ENCODE peak calls at places on chromosomes 16 and 17, in four cellular contexts. One of them, this sample, is unnamed. For H3K9me3, the result is how much of the 10 kb centered on the place peaks cover.

GRCh38 chr17:4433515-4434031 is at the start of gene SPNS3:
- DNase-seq in adrenal gland: no peak
- DNase-seq in AG04450: no peak
- DNase-seq in fibroblast of lung: no peak
- DNase-seq in this sample: no peak

GRCh38 chr17:902463-902862 is 77.1 kb downstream of the NXN start:
- DNase-seq in adrenal gland: no peak
- DNase-seq in AG04450: no peak
- DNase-seq in fibroblast of lung: no peak
- DNase-seq in this sample: no peak

GRCh38 chr17:5922476-5922875 is 147.7 kb upstream of the WSCD1 start:
- DNase-seq in adrenal gland: no peak
- DNase-seq in AG04450: no peak
- DNase-seq in fibroblast of lung: no peak
- DNase-seq in this sample: no peak

GRCh38 chr16:57229079-57229478 is 16.0 kb upstream of the ARL2BP start:
- DNase-seq in adrenal gland: no peak
- DNase-seq in AG04450: no peak
- DNase-seq in fibroblast of lung: no peak
- DNase-seq in this sample: no peak

GRCh38 chr16:66651965-66652364 is 44.6 kb downstream of the CMTM4 start:
- DNase-seq in adrenal gland: no peak
- DNase-seq in AG04450: no peak
- DNase-seq in fibroblast of lung: no peak
- DNase-seq in this sample: no peak

GRCh38 chr17:43880420-43880991 is 26.8 kb downstream of the MPP2 start:
- DNase-seq in adrenal gland: no peak
- DNase-seq in AG04450: no peak
- DNase-seq in fibroblast of lung: no peak
- DNase-seq in this sample: peak

GRCh38 chr17:60082946-60083471 is 4.3 kb upstream of the HEATR6 start:
- DNase-seq in adrenal gland: no peak
- DNase-seq in AG04450: no peak
- DNase-seq in fibroblast of lung: no peak
- DNase-seq in this sample: no peak

GRCh38 chr16:25045696-25046381 is 30.7 kb upstream of the ARHGAP17 start:
- DNase-seq in adrenal gland: no peak
- DNase-seq in AG04450: no peak
- DNase-seq in fibroblast of lung: peak
- DNase-seq in this sample: no peak

GRCh38 chr16:85916141-85916890 is 17.4 kb downstream of the IRF8 start:
- DNase-seq in adrenal gland: peak
- DNase-seq in AG04450: no peak
- DNase-seq in fibroblast of lung: peak
- DNase-seq in this sample: no peak

GRCh38 chr16:82524939-82525338 is 101.8 kb upstream of the CDH13 start:
- DNase-seq in adrenal gland: no peak
- DNase-seq in AG04450: no peak
- DNase-seq in fibroblast of lung: no peak
- DNase-seq in this sample: no peak

GRCh38 chr17:31508310-31509094 is 117.0 kb downstream of the RAB11FIP4 start:
- DNase-seq in adrenal gland: no peak
- DNase-seq in AG04450: no peak
- DNase-seq in fibroblast of lung: no peak
- DNase-seq in this sample: peak

GRCh38 chr17:42608692-42609181 is 437 bp downstream of the RETREG3 start:
- DNase-seq in adrenal gland: no peak
- DNase-seq in AG04450: no peak
- DNase-seq in fibroblast of lung: no peak
- DNase-seq in this sample: peak

GRCh38 chr16:88665148-88665547 is 2.3 kb upstream of the MVD start:
- DNase-seq in adrenal gland: no peak
- DNase-seq in AG04450: no peak
- DNase-seq in fibroblast of lung: no peak
- DNase-seq in this sample: no peak

GRCh38 chr16:53912155-53912554 is 208.2 kb downstream of the FTO start:
- DNase-seq in adrenal gland: no peak
- DNase-seq in AG04450: no peak
- DNase-seq in fibroblast of lung: no peak
- DNase-seq in this sample: peak

GRCh38 chr17:17681187-17681743 is at the start of gene RAI1:
- DNase-seq in adrenal gland: peak
- DNase-seq in AG04450: peak
- DNase-seq in fibroblast of lung: peak
- DNase-seq in this sample: peak

DNA sequence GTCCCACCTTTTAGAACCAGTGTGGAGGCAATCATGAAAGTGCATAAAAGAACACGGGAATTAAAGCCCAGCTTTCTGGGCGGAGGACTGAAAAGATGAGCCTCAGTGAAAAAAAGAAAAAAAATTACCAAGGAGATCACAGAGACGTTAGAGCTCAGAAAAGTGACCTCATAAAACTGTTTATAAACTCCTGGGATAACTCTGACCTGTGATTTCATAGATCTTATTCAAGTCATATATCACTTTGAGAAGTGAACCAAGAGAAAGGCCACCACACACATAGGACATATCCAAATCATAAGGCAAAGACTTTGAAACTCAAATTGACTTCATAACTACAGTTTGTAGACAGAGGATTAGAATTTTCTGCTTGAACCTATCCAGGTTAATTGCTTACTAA is 90.1 kb downstream of the KCNJ2 start:
- DNase-seq in adrenal gland: no peak
- DNase-seq in AG04450: no peak
- DNase-seq in fibroblast of lung: no peak
- DNase-seq in this sample: no peak
- H3K9me3 ChIP-seq in adrenal gland: under half
- H3K9me3 ChIP-seq in AG04450: under half
- H3K9me3 ChIP-seq in fibroblast of lung: under half
- H3K9me3 ChIP-seq in this sample: under half

GRCh38 chr16:35187665-35188225 is 1728.3 kb downstream of the TP53TG3F start:
- DNase-seq in adrenal gland: no peak
- DNase-seq in AG04450: no peak
- DNase-seq in fibroblast of lung: no peak
- DNase-seq in this sample: no peak
- H3K9me3 ChIP-seq in adrenal gland: under half
- H3K9me3 ChIP-seq in AG04450: half or more
- H3K9me3 ChIP-seq in fibroblast of lung: under half
- H3K9me3 ChIP-seq in this sample: under half

GRCh38 chr16:35751191-35751941 is 2292.0 kb downstream of the TP53TG3F start:
- DNase-seq in adrenal gland: no peak
- DNase-seq in AG04450: no peak
- DNase-seq in fibroblast of lung: no peak
- DNase-seq in this sample: no peak

GRCh38 chr16:35752012-35752772 is 2292.8 kb downstream of the TP53TG3F start:
- DNase-seq in adrenal gland: no peak
- DNase-seq in AG04450: no peak
- DNase-seq in fibroblast of lung: no peak
- DNase-seq in this sample: no peak

GRCh38 chr16:35753559-35754390 is 2294.4 kb downstream of the TP53TG3F start:
- DNase-seq in adrenal gland: no peak
- DNase-seq in AG04450: no peak
- DNase-seq in fibroblast of lung: no peak
- DNase-seq in this sample: no peak

GRCh38 chr16:35752773-35753558 is 2293.6 kb downstream of the TP53TG3F start:
- DNase-seq in adrenal gland: no peak
- DNase-seq in AG04450: no peak
- DNase-seq in fibroblast of lung: no peak
- DNase-seq in this sample: no peak

DNA sequence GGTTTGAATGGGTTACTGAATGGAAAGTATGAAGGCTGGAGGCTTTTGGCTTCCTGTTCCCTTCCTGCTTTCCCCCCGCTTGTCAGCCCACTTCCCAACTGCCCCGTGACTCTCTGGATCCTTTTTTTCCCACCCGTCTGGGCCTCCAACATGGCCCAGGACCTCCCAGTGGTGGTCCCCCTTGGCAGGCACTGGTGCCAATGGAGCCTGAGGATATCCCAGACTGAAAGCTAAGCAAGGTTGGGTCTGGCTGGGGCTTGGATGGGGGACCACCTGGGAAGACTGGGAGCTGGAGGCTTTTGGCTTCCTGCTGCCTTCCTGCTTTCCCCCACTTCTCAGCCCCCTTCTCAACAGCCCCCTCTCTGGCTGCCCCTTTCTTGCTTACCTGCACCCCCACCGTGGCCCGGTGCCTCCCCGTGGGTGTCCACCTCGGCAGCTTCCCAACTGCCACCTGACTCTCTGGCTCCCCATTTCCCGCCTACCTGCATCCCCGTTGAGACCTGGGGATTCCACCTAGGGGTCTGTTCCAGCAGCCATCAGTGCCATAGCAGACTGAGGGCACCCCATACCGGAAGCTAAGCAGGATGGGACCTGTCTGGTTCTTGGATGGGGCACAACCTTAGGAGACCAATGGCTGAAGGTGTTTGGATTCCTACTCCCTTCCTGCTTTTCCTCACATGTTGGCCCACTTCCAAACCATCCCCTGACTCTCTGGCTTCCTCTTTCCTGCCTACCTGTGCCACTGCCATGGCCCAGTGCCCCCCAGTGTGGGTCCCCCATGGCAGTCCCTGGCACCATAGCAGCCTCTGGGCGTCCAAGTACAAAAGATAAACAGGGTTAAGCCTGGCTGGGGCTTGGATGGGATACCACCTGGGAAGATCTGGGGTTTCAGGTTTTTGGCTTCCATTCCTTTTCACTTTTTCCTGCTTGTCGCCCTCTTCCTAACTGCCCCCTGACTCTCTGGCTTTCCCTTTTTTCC is 2295.3 kb downstream of the TP53TG3F start:
- DNase-seq in adrenal gland: no peak
- DNase-seq in AG04450: no peak
- DNase-seq in fibroblast of lung: no peak
- DNase-seq in this sample: no peak
- H3K9me3 ChIP-seq in adrenal gland: under half
- H3K9me3 ChIP-seq in AG04450: half or more
- H3K9me3 ChIP-seq in fibroblast of lung: under half
- H3K9me3 ChIP-seq in this sample: under half

GRCh38 chr17:21823130-21823529 is 130.8 kb downstream of the KCNJ18 start:
- DNase-seq in adrenal gland: no peak
- DNase-seq in AG04450: no peak
- DNase-seq in fibroblast of lung: no peak
- DNase-seq in this sample: no peak
- H3K9me3 ChIP-seq in adrenal gland: under half
- H3K9me3 ChIP-seq in AG04450: under half
- H3K9me3 ChIP-seq in fibroblast of lung: under half
- H3K9me3 ChIP-seq in this sample: under half